ENCODE peak calls at places on chromosomes 12 and 14, in nine cellular contexts. Q is natural killer cell; B is GM04503; U is endodermal cell; P is H54; G is heart left ventricle; X is germinal center; O is stimulated activated CD4-positive, alpha-beta T cell treated with anti-CD3 and anti-CD28 coated beads, TNF-alpha, amount 100 ng/mL, for 1 hour; S is sciatic nerve. W is an unnamed sample.

GRCh38 chr12:21656931-21657335 is 709 bp downstream of the LDHB start:
- DNase-seq in O (peak), B (no peak), Q (no peak), X (peak), S (no peak), P (no peak), G (peak), U (peak), W (peak)

GRCh38 chr14:79708991-79709390 is 502.3 kb downstream of the DIO2 start:
- DNase-seq in O (no peak), S (no peak), P (no peak), U (no peak), G (no peak), B (no peak), Q (no peak), X (no peak), W (no peak)

GRCh38 chr14:32087173-32087861 is 10.2 kb downstream of the ARHGAP5 start:
- DNase-seq in P (no peak), O (no peak), Q (no peak), G (no peak), U (peak), S (no peak), B (no peak), X (no peak), W (peak)

GRCh38 chr12:70849265-70849960 is 71.1 kb downstream of the PTPRR start:
- DNase-seq in P (no peak), Q (no peak), S (no peak), X (peak), O (no peak), B (no peak), U (no peak), G (no peak), W (no peak)

GRCh38 chr14:35944847-35945246 is 118.7 kb downstream of the BRMS1L start:
- DNase-seq in P (no peak), G (no peak), B (no peak), Q (no peak), O (no peak), X (peak), S (no peak), U (peak), W (no peak)

GRCh38 chr12:13024151-13024946 is 19.8 kb upstream of the FAM234B start:
- DNase-seq in G (no peak), O (no peak), X (no peak), Q (no peak), S (no peak), U (no peak), B (no peak), P (no peak), W (no peak)

GRCh38 chr14:98903371-98903770 is 368.6 kb downstream of the BCL11B start:
- DNase-seq in B (no peak), O (no peak), G (no peak), S (no peak), P (no peak), X (no peak), Q (no peak), U (no peak), W (no peak)

GRCh38 chr14:75543786-75544185 is 21.5 kb downstream of the BATF start:
- DNase-seq in P (no peak), S (no peak), B (no peak), U (no peak), X (no peak), G (no peak), Q (no peak), O (no peak), W (no peak)

GRCh38 chr12:75694891-75695290 is 183.5 kb upstream of the KRR1 start:
- DNase-seq in X (no peak), G (no peak), S (no peak), U (no peak), P (no peak), Q (no peak), O (no peak), B (no peak), W (no peak)

GRCh38 chr12:116547955-116548471 is 11.2 kb upstream of the MAP1LC3B2 start:
- DNase-seq in P (no peak), X (peak), U (no peak), O (no peak), S (no peak), Q (no peak), B (no peak), G (no peak), W (no peak)

GRCh38 chr14:77066555-77067172 is 31.4 kb upstream of the CIPC start:
- DNase-seq in X (no peak), P (no peak), G (no peak), B (no peak), Q (no peak), U (no peak), S (no peak), O (no peak), W (no peak)

GRCh38 chr14:22370084-22370847 is 218.8 kb downstream of the DAD1 start:
- DNase-seq in S (no peak), X (no peak), Q (no peak), P (no peak), G (peak), U (no peak), O (no peak), B (no peak), W (no peak)

W was measured in GM04504.